ENCODE peak calls at places on chromosome 16, in six cellular contexts. N is RWPE1, I is body of pancreas, G is heart left ventricle, R is astrocyte, D is fibroblast of mammary gland. S is an unnamed sample.

GRCh38 chr16:84720180-84720579 is 20.4 kb downstream of the USP10 start:
- DNase-seq in D (peak), R (no peak), I (peak), N (no peak), G (no peak), S (peak)

GRCh38 chr16:8380311-8380710 is 210.0 kb downstream of the TMEM114 start:
- DNase-seq in R (no peak), G (no peak), D (no peak), I (no peak), N (no peak), S (no peak)

GRCh38 chr16:89344846-89345577 is 127.5 kb downstream of the ZNF778 start:
- DNase-seq in G (no peak), I (no peak), R (no peak), N (no peak), D (peak), S (no peak)

GRCh38 chr16:53672461-53672860 is 31.2 kb downstream of the RPGRIP1L start:
- DNase-seq in I (no peak), N (no peak), D (no peak), G (no peak), R (no peak), S (no peak)

GRCh38 chr16:20674684-20675487 is 22.6 kb downstream of the ACSM1 start:
- DNase-seq in I (peak), D (no peak), N (no peak), R (no peak), G (no peak), S (no peak)

GRCh38 chr16:69031877-69032301 is 73.6 kb upstream of the HAS3 start:
- DNase-seq in I (peak), R (no peak), G (no peak), D (peak), N (no peak), S (no peak)

GRCh38 chr16:65386707-65387106 is 264.8 kb upstream of the CDH11 start:
- DNase-seq in G (no peak), N (no peak), D (no peak), I (no peak), R (peak), S (peak)

GRCh38 chr16:68470461-68471150 is 22.3 kb upstream of the SMPD3 start:
- DNase-seq in N (no peak), R (no peak), I (peak), G (peak), D (no peak), S (no peak)

GRCh38 chr16:11793840-11794239 is 3.2 kb downstream of the ZC3H7A start:
- DNase-seq in N (no peak), R (no peak), I (no peak), G (no peak), D (no peak), S (no peak)

GRCh38 chr16:3080024-3080423 is 14.6 kb downstream of the IL32 start:
- DNase-seq in N (no peak), R (no peak), G (no peak), I (no peak), D (no peak), S (no peak)

GRCh38 chr16:21656795-21657768 is 4.7 kb upstream of the IGSF6 start:
- DNase-seq in R (peak), G (no peak), I (peak), N (peak), D (peak), S (peak)

GRCh38 chr16:53258809-53259208 is 175.5 kb upstream of the RBL2 start:
- DNase-seq in D (no peak), R (no peak), N (no peak), I (no peak), G (no peak), S (no peak)

GRCh38 chr16:84700518-84701277 is 898 bp downstream of the USP10 start:
- DNase-seq in G (no peak), N (peak), D (peak), R (no peak), I (peak), S (peak)

GRCh38 chr16:90047714-90048346 is 28.6 kb upstream of the DBNDD1 start:
- DNase-seq in N (peak), D (no peak), R (no peak), I (no peak), G (no peak), S (no peak)

GRCh38 chr16:10514369-10515055 is 65.9 kb downstream of the EMP2 start:
- DNase-seq in R (peak), I (peak), N (peak), G (peak), D (peak), S (peak)

GRCh38 chr16:84461504-84462295 is 42.8 kb downstream of the MEAK7 start:
- DNase-seq in G (no peak), I (no peak), D (no peak), R (no peak), N (no peak), S (no peak)

GRCh38 chr16:67552476-67552875 is 9.8 kb upstream of the CTCF start:
- DNase-seq in I (peak), D (no peak), G (no peak), R (no peak), N (no peak), S (no peak)

GRCh38 chr16:81973737-81974136 is 37.5 kb downstream of the SDR42E1 start:
- DNase-seq in G (no peak), I (no peak), D (no peak), R (no peak), N (no peak), S (no peak)

GRCh38 chr16:81526935-81527334 is 82.3 kb downstream of the CMIP start:
- DNase-seq in G (peak), I (no peak), N (peak), R (peak), D (peak), S (peak)

GRCh38 chr16:73047536-73048291 is at the start of gene ZFHX3:
- DNase-seq in I (peak), D (no peak), R (no peak), N (no peak), G (peak), S (peak)

GRCh38 chr16:86673090-86673955 is 95.0 kb downstream of the FOXL1 start:
- DNase-seq in G (no peak), R (no peak), I (no peak), N (no peak), D (no peak), S (no peak)

GRCh38 chr16:2429771-2430663 is 770 bp downstream of the CCNF start:
- DNase-seq in D (no peak), I (no peak), G (no peak), N (peak), R (no peak), S (peak)

GRCh38 chr16:10978846-10979446 is 34.6 kb downstream of the CLEC16A start:
- DNase-seq in R (no peak), D (no peak), N (no peak), G (no peak), I (no peak), S (no peak)

GRCh38 chr16:65672960-65673359 is 551.1 kb upstream of the CDH11 start:
- DNase-seq in I (no peak), R (peak), G (no peak), D (peak), N (peak), S (peak)

GRCh38 chr16:2074071-2074470 is 26.3 kb downstream of the TSC2 start:
- DNase-seq in R (no peak), D (no peak), I (no peak), G (no peak), N (no peak), S (no peak)

DNA sequence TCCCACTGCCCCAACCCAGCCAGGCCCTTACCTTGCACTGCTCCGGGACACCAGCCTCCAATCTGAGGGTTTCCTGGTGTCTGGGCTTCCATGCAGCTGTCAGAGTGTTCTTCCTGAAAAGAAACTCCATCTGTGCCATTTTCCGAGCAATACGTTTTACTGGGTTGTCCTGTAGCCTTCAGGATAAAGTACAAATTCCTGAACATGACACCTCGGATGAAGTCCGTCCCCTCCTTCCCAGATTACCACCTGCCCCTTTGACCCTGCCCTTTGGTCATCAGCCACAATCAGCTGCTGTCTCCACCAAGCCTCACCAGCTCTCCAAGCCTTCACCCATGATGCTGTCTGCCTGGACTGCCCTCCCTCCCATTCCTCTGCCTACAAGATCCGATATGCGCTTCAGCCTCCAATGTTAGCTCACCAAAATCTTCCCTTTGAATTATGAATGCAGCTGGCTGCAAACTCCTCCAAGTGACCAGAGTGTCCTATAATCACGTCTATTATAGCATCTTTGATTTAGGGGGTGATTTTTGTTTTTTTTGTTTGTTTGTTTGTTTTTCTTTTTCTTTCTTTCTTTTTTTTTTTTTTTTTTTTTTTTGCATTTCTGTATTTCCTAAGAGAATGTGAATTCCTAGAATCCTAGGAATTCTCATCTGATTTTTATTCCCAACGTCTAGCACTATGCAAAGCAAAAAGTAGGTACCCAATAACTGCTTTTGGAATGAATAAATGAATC is 60.6 kb upstream of the KIFC3 start:
- DNase-seq in R (no peak), D (no peak), I (no peak), G (no peak), N (no peak), S (no peak)
- TF ChIP-seq CTCF in R (no peak), D (no peak), I (no peak), G (no peak), N (no peak), S (no peak)

GRCh38 chr16:27193300-27193990 is 9.9 kb upstream of the KDM8 start:
- DNase-seq in G (no peak), I (no peak), D (no peak), N (no peak), R (no peak), S (no peak)
- TF ChIP-seq CTCF in G (no peak), I (no peak), D (peak), N (no peak), R (no peak), S (no peak)

DNA sequence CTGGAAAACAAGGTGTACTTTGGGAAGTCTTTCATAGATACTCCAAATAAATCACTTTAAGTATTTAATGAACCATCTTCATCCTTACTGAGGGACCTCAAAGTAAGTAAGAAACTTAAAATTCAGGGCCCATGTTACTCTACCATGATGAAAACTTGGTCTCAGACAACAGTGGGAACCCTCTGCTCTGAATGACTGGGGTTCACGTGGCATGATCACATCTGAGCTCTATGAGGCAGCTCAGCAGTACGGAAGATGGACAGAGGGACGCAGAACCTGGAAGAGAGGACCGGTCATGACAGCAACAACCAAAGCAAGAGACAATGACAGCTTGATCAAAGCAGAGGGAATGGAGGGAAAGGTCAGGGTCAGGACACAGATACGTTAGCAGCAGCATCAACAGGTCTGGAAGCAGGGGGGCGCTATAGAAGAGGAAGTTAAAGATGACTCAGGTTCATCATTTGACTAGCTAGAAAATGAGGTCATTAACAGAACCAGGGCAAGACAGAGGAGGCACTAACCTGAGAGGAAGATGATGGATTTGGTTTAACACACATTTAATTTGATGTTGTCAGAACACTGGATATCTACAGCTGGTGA is 9.5 kb downstream of the XPO6 start:
- DNase-seq in G (no peak), I (no peak), D (no peak), N (no peak), R (no peak), S (no peak)
- TF ChIP-seq CTCF in G (no peak), I (no peak), D (peak), N (no peak), R (no peak), S (no peak)

DNA sequence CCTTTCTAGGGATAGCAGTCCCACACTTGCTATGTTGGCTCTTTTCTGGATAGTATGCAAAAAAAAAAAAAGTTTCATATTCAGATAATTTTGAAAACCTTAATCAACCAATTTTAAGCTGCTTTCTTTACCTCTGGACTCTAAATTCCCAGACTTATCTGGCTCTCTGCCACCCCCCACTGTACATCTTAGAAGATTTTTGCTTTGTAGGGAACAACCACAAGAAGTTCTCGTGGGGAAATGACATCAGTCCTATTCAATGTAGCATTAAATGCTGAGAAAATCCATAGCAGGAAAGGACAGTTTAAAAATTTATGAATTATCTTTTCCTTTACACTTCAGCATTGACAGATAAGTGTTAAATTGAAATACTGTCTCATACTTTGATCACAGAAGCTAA is 562.7 kb upstream of the HSBP1 start:
- DNase-seq in N (no peak), D (peak), I (no peak), G (no peak), R (peak), S (no peak)
- TF ChIP-seq CTCF in N (no peak), D (no peak), I (no peak), G (no peak), R (no peak), S (no peak)

GRCh38 chr16:57914244-57915173 is 56.4 kb downstream of the CNGB1 start:
- DNase-seq in D (no peak), G (no peak), N (no peak), R (no peak), I (no peak), S (no peak)
- TF ChIP-seq CTCF in D (no peak), G (no peak), N (no peak), R (no peak), I (no peak), S (no peak)

GRCh38 chr16:57299719-57300386 is 15.4 kb upstream of the PLLP start:
- DNase-seq in G (peak), R (peak), N (peak), D (peak), I (peak), S (peak)
- TF ChIP-seq CTCF in G (no peak), R (peak), N (no peak), D (no peak), I (peak), S (no peak)

DNA sequence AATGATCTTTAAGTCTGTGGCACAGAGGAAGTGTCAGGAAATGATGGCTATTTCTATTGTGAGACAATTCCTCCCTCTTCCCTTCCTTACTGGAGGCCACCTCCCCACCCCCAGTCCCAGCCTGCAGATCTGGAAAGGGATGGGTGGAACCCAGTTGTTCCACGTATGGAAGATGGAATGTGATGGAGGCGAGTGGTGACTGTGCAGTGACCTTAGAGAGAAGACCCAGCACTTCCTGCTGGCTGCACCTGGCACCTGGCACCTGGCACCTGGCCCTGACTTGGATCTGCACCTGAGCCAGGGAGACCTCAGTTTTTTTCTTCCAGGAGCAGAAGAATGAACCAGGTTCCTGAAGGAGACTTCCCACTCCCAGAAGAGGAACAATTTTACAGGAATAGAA is 33.0 kb upstream of the TMC5 start:
- DNase-seq in G (no peak), R (no peak), D (no peak), I (peak), N (peak), S (no peak)
- TF ChIP-seq CTCF in G (no peak), R (no peak), D (no peak), I (no peak), N (no peak), S (no peak)

GRCh38 chr16:47873434-47873833 is 282.4 kb downstream of the ABCC12 start:
- DNase-seq in R (no peak), D (peak), N (no peak), G (no peak), I (no peak), S (no peak)
- TF ChIP-seq CTCF in R (no peak), D (peak), N (no peak), G (no peak), I (no peak), S (peak)

DNA sequence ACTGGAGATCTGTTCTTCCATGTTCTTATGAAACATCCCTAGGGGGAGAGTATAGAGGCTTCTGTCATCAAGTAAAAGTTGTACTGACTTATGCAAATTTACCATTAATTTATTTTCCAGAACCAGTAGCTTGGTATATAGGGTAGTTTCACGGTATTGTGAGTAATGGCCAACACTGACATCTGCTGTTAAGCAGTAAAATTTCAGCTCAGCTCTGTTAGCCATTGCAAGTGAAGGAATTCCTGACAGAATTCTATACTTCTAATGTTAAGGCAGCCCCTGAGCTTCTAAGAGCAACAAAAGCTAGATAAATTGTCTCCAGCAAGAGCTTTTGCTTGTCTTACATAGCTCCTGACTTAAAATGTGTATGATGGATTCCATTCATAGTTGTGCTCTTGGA is 613.5 kb upstream of the C16orf82 start:
- DNase-seq in I (no peak), G (no peak), D (no peak), R (no peak), N (no peak), S (no peak)
- TF ChIP-seq CTCF in I (no peak), G (peak), D (no peak), R (no peak), N (no peak), S (no peak)

DNA sequence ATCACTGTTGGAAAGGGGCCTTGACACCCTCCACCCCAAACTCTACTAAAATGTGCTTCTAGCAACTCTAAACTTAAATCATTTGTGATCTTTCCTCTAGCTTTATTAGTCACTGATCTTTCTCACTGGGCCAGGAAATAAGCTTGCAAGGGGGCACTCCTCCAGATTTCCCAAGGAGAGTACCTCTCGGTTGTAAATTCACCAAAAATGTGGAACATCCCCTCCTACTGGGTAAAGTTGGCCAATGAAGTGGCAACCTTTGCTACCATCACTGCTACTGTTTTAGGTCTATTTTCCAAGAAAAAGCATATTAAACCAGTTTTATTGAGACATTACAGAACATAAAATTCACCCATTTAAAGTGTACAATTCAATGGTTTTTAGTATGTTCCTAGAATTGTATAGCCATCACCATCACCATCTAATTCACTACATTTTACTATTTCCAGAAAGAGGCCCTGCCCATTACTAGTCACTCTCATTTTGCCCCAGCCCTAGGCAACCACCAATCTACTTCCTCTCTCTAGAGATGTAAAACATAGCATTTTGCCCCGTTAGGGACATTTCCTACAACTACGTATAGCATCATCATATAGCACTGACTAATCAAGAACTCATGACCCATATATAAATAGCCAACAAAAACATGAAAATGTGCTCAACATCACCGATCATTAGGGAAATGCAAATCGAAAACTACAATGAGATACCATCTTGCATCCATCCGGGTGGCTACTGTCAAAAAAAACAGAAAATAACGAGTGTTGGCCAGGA is 44.6 kb upstream of the ADCY9 start:
- DNase-seq in N (no peak), R (no peak), D (peak), I (no peak), G (no peak), S (no peak)
- TF ChIP-seq CTCF in N (no peak), R (no peak), D (peak), I (no peak), G (no peak), S (no peak)